ENCODE peak calls at places on chromosomes 13 and 19, in nine cellular contexts. A, E, W, M, X, T, O, C and P are unnamed samples.
A peak's percentile ranks its signal among the peaks of the same experiment; 100 is the strongest.

GRCh38 chr13:31772231-31772630 is 32.9 kb downstream of the RXFP2 start:
- DNase-seq in A (no peak), E (no peak), W (no peak), M (no peak), X (no peak), T (no peak), O (no peak), C (no peak), P (no peak)

GRCh38 chr13:55673910-55674309 is 1466.8 kb upstream of the PRR20A start:
- DNase-seq in A (no peak), E (no peak), W (no peak), M (no peak), X (no peak), T (no peak), O (no peak), C (no peak), P (no peak)

GRCh38 chr19:11560404-11560988 is 1.5 kb upstream of the ELOF1 start:
- DNase-seq in A (peak; percentile 41), E (peak; percentile 52), W (peak; percentile 58), M (peak; percentile 57), X (peak; percentile 49), T (no peak), O (peak; percentile 39), C (peak; percentile 78), P (no peak)

GRCh38 chr19:948842-949496 is 23.1 kb downstream of the ARID3A start:
- DNase-seq in A (no peak), E (no peak), W (no peak), M (no peak), X (no peak), T (no peak), O (no peak), C (peak; percentile 47), P (no peak)

GRCh38 chr13:33180009-33180804 is 105.3 kb downstream of the STARD13 start:
- DNase-seq in A (no peak), E (no peak), W (no peak), M (peak; percentile 31), X (no peak), T (no peak), O (no peak), C (no peak), P (no peak)

GRCh38 chr19:40703029-40703755 is 12.7 kb upstream of the NUMBL start:
- DNase-seq in A (no peak), E (no peak), W (no peak), M (no peak), X (no peak), T (no peak), O (no peak), C (no peak), P (no peak)

GRCh38 chr13:97977376-97977705 is 23.9 kb downstream of the IPO5 start:
- DNase-seq in A (no peak), E (no peak), W (no peak), M (no peak), X (no peak), T (no peak), O (no peak), C (no peak), P (no peak)

GRCh38 chr13:110182003-110182402 is 125.0 kb downstream of the COL4A1 start:
- DNase-seq in A (no peak), E (no peak), W (no peak), M (no peak), X (no peak), T (no peak), O (no peak), C (no peak), P (no peak)

GRCh38 chr13:59112375-59112774 is 1051.4 kb downstream of the DIAPH3 start:
- DNase-seq in A (no peak), E (peak; percentile 2), W (peak; percentile 26), M (peak; percentile 74), X (peak; percentile 11), T (no peak), O (peak; percentile 64), C (peak; percentile 47), P (no peak)

GRCh38 chr13:88701551-88701950 is 1030.4 kb downstream of the SLITRK5 start:
- DNase-seq in A (no peak), E (no peak), W (no peak), M (no peak), X (no peak), T (no peak), O (no peak), C (no peak), P (no peak)

GRCh38 chr19:48746738-48747575 is at the start of gene IZUMO1:
- DNase-seq in A (peak; percentile 61), E (peak; percentile 77), W (peak; percentile 94), M (peak; percentile 67), X (peak; percentile 57), T (peak; percentile 63), O (no peak), C (peak; percentile 73), P (peak; percentile 87)

GRCh38 chr13:113034451-113035208 is 65.6 kb downstream of the MCF2L start:
- DNase-seq in A (peak; percentile 38), E (peak; percentile 53), W (peak; percentile 57), M (peak; percentile 65), X (peak; percentile 24), T (peak; percentile 53), O (peak; percentile 40), C (peak; percentile 57), P (peak; percentile 67)
- TF ChIP-seq CTCF in A (peak; percentile 61), E (peak; percentile 75), W (peak; percentile 61), M (peak; percentile 80), X (peak; percentile 60), T (peak; percentile 41), O (peak; percentile 47), C (no peak), P (peak; percentile 66)

DNA sequence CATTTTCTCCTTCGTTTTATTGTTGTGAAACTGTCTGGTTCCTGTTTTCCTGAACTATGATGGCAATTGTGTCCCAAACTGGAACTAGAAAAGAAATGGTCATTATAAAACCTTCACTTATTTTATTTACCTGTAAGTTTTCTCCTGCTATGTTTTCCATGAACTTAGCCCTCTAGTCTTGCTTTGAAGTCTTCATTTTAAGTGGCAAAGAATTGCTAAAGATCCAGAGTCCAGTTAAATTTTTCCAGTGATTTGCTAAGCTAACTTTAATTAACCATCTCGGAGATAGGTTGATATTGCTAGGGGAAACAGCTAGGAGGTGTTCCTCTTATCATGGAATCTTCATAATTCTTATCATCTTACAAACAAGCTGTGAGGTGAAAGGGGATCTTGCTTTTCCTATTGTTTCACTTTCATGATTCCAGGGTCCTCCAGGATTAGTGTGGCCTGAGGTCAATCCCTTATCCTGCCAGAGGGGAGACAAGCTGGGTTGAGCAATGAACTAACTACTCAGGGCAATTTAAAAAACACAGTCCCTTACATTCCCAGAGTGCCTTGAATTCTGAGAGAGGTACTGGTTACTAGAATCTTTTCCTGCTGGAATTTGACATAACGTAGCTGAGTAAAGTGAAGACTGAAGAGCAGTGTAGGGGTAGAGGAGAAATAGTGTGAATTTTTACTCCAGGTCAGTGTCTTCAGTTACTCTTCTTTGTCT is 112.5 kb downstream of the ESD start:
- DNase-seq in A (no peak), E (no peak), W (no peak), M (no peak), X (no peak), T (no peak), O (no peak), C (no peak), P (no peak)
- TF ChIP-seq CTCF in A (no peak), E (no peak), W (no peak), M (no peak), X (no peak), T (no peak), O (no peak), C (no peak), P (no peak)

DNA sequence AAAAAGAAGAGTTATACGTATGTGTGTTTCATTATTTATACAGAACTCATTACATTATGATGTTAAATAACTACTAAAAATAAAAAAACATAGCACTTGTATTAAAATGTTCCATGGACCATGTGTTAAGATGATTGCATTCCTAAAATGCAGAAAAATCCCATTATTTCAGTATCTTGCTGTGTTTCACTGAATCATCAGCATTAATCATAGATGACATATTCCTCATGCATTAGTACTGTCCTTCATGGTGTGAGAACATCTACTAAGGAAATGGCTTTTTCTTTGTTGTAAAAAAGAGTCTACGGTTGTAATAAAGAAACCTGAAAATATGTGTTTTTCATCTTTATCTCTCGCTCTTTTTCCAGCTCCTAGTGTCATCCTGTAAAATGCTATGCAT is 416.5 kb downstream of the FGF14 start:
- DNase-seq in A (no peak), E (no peak), W (no peak), M (no peak), X (no peak), T (no peak), O (peak; percentile 17), C (no peak), P (no peak)
- TF ChIP-seq CTCF in A (no peak), E (no peak), W (no peak), M (no peak), X (no peak), T (no peak), O (no peak), C (no peak), P (no peak)

GRCh38 chr13:40236566-40237168 is 429.8 kb downstream of the FOXO1 start:
- DNase-seq in A (no peak), E (no peak), W (peak; percentile 15), M (peak; percentile 53), X (no peak), T (peak; percentile 81), O (no peak), C (no peak), P (no peak)
- TF ChIP-seq CTCF in A (no peak), E (no peak), W (no peak), M (no peak), X (no peak), T (no peak), O (no peak), C (no peak), P (no peak)

GRCh38 chr19:3692141-3693029 is 7.9 kb downstream of the PIP5K1C start:
- DNase-seq in A (no peak), E (peak; percentile 52), W (no peak), M (no peak), X (no peak), T (no peak), O (no peak), C (no peak), P (peak; percentile 74)
- TF ChIP-seq CTCF in A (peak; percentile 36), E (peak; percentile 60), W (peak; percentile 60), M (peak; percentile 54), X (peak; percentile 72), T (peak; percentile 41), O (peak; percentile 44), C (peak; percentile 51), P (peak; percentile 71)

GRCh38 chr13:91950803-91951202 is 552.4 kb downstream of the GPC5 start:
- DNase-seq in A (no peak), E (no peak), W (no peak), M (no peak), X (no peak), T (no peak), O (no peak), C (no peak), P (no peak)

DNA sequence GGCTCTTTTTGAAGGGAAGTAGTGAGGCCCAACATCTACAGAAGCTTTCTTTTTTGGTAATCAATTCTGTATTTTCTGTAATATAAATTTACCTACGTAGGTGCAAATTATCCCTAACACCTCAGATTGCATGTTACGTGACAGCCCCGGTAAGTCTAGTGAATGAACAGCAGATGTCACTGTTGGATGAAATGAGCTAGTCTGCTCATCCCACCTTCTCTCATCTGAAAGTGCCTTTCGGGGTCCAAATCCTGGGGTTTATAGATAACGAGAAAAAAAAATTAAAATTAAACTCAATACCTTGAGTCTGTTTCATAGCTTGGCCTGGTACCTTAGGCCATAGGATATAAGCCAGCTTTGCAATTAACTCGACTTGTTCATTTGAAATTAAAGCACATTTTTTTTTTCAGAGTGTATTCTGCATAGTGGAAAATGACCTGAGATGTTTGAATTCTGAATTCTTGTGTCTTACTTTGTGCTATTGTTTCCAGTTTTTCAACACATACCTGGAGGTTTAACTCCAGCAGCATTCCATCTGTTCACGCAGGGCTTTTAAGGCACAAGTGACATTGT is 548.2 kb downstream of the GPC5 start:
- DNase-seq in A (no peak), E (peak; percentile 2), W (no peak), M (no peak), X (no peak), T (no peak), O (peak; percentile 0), C (no peak), P (no peak)
- TF ChIP-seq CTCF in A (no peak), E (peak; percentile 74), W (peak; percentile 30), M (no peak), X (peak; percentile 14), T (peak; percentile 20), O (peak; percentile 20), C (no peak), P (peak; percentile 25)